ENCODE peak calls at places on chromosomes 7 and 10, in nine cellular contexts. H is heart left ventricle, J is cardiac muscle cell, U is mucosa of descending colon, B is fibroblast of lung, Y is GM13976, O is brain microvascular endothelial cell, L is bronchial epithelial cell, K is suprapubic skin. V is an unnamed sample.
A peak's percentile ranks its signal among the peaks of the same experiment; 100 is the strongest.

GRCh38 chr7:71785216-71785615 is 626.9 kb downstream of the CALN1 start:
- DNase-seq in H (no peak), J (no peak), U (no peak), B (no peak), Y (no peak), O (no peak), L (no peak), K (no peak), V (no peak)

GRCh38 chr10:103193820-103194529 is 903 bp upstream of the NT5C2 start:
- DNase-seq in H (no peak), J (peak; percentile 83), U (no peak), B (peak; percentile 89), Y (peak; percentile 63), O (no peak), L (peak; percentile 83), K (peak; percentile 48), V (peak; percentile 71)

GRCh38 chr10:71045936-71046335 is 157.6 kb upstream of the PCBD1 start:
- DNase-seq in H (no peak), J (no peak), U (no peak), B (no peak), Y (no peak), O (no peak), L (no peak), K (no peak), V (no peak)

GRCh38 chr10:126270116-126270515 is 118.2 kb downstream of the ADAM12 start:
- DNase-seq in H (no peak), J (peak; percentile 80), U (no peak), B (peak; percentile 100), Y (no peak), O (no peak), L (no peak), K (no peak), V (peak; percentile 90)

GRCh38 chr10:97134202-97134601 is 51.6 kb downstream of the SLIT1 start:
- DNase-seq in H (no peak), J (no peak), U (no peak), B (no peak), Y (no peak), O (no peak), L (no peak), K (no peak), V (no peak)

GRCh38 chr10:17428096-17428615 is 26.2 kb downstream of the ST8SIA6 start:
- DNase-seq in H (no peak), J (no peak), U (no peak), B (no peak), Y (no peak), O (no peak), L (no peak), K (no peak), V (no peak)

GRCh38 chr10:110013615-110014293 is 6.0 kb downstream of the ADD3 start:
- DNase-seq in H (no peak), J (no peak), U (no peak), B (no peak), Y (no peak), O (no peak), L (peak; percentile 71), K (no peak), V (no peak)

GRCh38 chr10:124696446-124697392 is 47.5 kb downstream of the FAM53B start:
- DNase-seq in H (peak; percentile 17), J (no peak), U (no peak), B (no peak), Y (peak; percentile 85), O (no peak), L (no peak), K (no peak), V (no peak)

GRCh38 chr10:126191192-126191591 is 197.1 kb downstream of the ADAM12 start:
- DNase-seq in H (no peak), J (no peak), U (no peak), B (no peak), Y (no peak), O (no peak), L (no peak), K (no peak), V (peak; percentile 49)

GRCh38 chr7:78296036-78296435 is 497.5 kb downstream of the PHTF2 start:
- DNase-seq in H (no peak), J (no peak), U (no peak), B (peak; percentile 35), Y (no peak), O (no peak), L (no peak), K (no peak), V (no peak)

GRCh38 chr7:92325850-92326249 is 80.1 kb downstream of the ANKIB1 start:
- DNase-seq in H (no peak), J (peak; percentile 57), U (no peak), B (no peak), Y (no peak), O (no peak), L (no peak), K (no peak), V (no peak)

DNA sequence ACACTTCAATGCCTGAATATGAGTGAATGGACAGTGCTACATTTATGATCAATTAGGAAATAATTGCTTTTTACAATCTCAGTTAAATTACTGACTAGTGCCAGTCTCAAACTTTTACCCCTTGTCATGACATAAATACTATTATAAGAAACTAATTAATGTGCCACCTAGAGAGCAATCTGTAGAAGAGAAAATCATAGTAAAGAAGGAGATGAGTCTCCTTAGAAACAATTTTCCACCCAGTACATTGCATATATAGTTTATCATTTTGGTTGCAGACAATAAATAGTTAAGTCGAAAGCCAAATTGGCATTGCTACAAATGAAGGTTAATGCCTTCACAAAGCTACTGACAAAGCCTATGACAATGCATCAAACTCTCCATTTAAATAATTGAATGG is 68.6 kb downstream of the SLC13A1 start:
- DNase-seq in H (no peak), J (no peak), U (no peak), B (no peak), Y (no peak), O (no peak), L (peak; percentile 10), K (no peak), V (no peak)
- TF ChIP-seq CTCF in H (peak; percentile 8), J (no peak), U (no peak), B (no peak), Y (no peak), O (no peak), L (no peak), K (no peak), V (peak; percentile 18)

DNA sequence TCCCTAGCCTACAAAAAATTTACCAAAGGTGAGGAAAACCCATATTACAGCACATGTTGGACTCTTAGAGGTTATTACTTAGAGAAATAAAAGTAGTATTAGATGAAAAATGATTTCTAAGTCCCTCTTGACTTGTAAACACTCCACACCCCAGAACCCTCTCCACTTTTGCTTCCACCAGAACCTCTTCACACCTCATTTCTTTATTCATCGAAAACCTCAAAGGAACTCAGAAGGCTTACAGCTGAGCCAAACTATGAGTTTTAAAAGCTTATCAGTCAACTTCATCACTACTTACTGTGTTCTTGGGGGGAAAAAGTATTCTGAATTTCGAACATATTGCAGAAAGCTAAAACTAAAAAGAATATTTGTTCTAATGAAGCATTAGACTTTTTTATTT is 547.8 kb upstream of the STEAP1 start:
- DNase-seq in H (no peak), J (no peak), U (no peak), B (no peak), Y (no peak), O (no peak), L (no peak), K (no peak), V (no peak)
- TF ChIP-seq CTCF in H (no peak), J (no peak), U (no peak), B (no peak), Y (no peak), O (no peak), L (no peak), K (no peak), V (no peak)

DNA sequence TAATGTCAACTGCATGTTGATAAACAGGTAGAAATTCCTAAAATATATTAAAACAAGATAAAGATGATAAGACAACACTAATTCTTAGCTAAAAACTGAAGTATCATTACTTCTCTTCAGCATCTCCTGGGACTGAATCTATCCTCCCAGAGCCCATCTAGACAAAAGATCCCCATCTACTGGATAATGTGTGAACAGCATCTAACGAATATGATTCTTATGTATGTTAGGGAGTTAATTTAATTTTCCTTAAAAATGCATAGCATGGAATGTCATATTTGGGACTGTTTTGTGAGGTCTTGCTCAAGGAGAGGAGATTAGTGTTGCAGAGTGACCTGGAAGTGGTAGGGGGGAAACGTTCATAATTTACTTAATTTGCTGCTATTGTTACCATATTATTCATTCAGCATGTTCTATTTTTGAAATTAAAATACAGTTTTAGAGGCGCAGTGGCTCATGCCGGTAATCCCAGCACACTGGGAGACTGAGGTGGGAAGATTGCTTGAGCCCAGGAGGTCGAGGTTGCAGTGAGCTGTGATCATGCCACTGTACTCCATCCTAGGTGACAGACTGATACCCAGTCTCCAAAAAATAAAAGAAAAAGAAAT is 305.1 kb upstream of the CSTF2T start:
- DNase-seq in H (no peak), J (peak; percentile 70), U (no peak), B (peak; percentile 15), Y (peak; percentile 27), O (peak; percentile 27), L (peak; percentile 54), K (no peak), V (peak; percentile 59)
- TF ChIP-seq CTCF in H (peak; percentile 65), J (peak; percentile 71), U (no peak), B (peak; percentile 70), Y (no peak), O (peak; percentile 64), L (peak; percentile 42), K (peak; percentile 54), V (peak; percentile 65)

GRCh38 chr10:8052970-8053445 is 1.5 kb upstream of the GATA3 start:
- DNase-seq in H (no peak), J (no peak), U (no peak), B (no peak), Y (no peak), O (no peak), L (no peak), K (no peak), V (no peak)

GRCh38 chr10:8054243-8054497 is 318 bp upstream of the GATA3 start:
- DNase-seq in H (no peak), J (peak; percentile 67), U (no peak), B (peak; percentile 48), Y (no peak), O (no peak), L (no peak), K (peak; percentile 58), V (peak; percentile 39)

GRCh38 chr10:8054498-8055407 is at the start of gene GATA3:
- DNase-seq in H (peak; percentile 66), J (peak; percentile 84), U (peak; percentile 72), B (peak; percentile 81), Y (peak; percentile 79), O (no peak), L (no peak), K (peak; percentile 76), V (peak; percentile 63)

GRCh38 chr10:8052344-8052969 is 2.0 kb upstream of the GATA3 start:
- DNase-seq in H (no peak), J (no peak), U (no peak), B (no peak), Y (no peak), O (no peak), L (no peak), K (peak; percentile 45), V (peak; percentile 45)

DNA sequence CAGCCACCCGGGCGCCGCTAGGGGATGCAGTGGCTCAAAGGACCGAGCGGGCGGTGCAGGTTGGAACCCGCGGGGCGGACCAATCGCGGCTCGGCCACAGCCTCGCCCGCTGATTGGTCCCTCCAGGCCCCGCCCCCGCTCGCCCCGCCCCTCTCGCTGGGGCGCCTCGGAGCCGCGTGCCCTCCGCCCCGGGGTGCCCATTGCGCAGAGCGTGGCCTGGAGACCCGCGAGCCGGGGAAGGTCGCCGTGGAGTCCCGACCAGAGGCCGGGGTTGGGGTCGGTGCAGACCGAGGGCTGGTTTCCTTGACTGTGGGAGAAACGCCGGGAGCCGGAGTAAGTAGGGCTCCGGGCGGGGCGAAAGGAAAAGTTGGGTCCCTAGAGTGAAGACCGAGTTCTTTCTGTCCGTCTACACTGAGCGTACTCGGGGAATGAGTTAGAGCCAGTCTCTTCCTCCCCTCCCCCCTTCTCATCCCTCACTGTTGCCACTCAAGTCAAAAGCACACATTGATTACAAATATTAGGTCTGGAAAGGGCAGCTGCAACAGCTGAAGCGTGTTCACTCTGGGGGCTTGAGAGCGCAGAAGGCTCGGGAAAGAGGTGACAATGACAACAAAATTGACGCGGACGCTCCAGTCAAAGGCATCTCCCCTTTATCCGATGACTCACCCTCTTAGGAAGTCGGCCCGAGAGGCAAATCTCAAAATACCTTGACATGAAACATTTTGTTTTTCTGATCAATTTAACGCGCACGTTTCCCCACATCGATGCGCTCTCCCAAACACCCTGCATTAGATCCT is 844 bp upstream of the GATA3 start:
- DNase-seq in H (peak; percentile 83), J (peak; percentile 92), U (peak; percentile 91), B (peak; percentile 77), Y (peak; percentile 97), O (peak; percentile 34), L (peak; percentile 35), K (peak; percentile 84), V (peak; percentile 67)
- TF ChIP-seq CTCF in H (no peak), J (peak; percentile 87), U (peak; percentile 87), B (no peak), Y (peak; percentile 97), O (peak; percentile 70), L (peak; percentile 86), K (peak; percentile 86), V (peak; percentile 82)